ENCODE peak calls at places on chromosome 15, in five cellular contexts. A, L, D, U and S are unnamed samples.
A peak's percentile ranks its signal among the peaks of the same experiment; 100 is the strongest.

GRCh38 chr15:25695875-25696760 is 167.0 kb downstream of the ATP10A start:
- DNase-seq in L (no peak), A (no peak), U (no peak), D (no peak), S (no peak)

GRCh38 chr15:27792756-27793264 is 306.3 kb downstream of the OCA2 start:
- DNase-seq in U (no peak), L (no peak), A (no peak), D (no peak), S (no peak)

GRCh38 chr15:82044373-82045178 is 1.2 kb downstream of the MEX3B start:
- DNase-seq in U (no peak), A (peak; percentile 81), L (peak; percentile 43), D (peak; percentile 84), S (no peak)

GRCh38 chr15:36428102-36428845 is 151.2 kb upstream of the CDIN1 start:
- DNase-seq in A (peak; percentile 100), U (peak; percentile 90), D (no peak), L (peak; percentile 75), S (no peak)

GRCh38 chr15:33026614-33027013 is 167.9 kb downstream of the FMN1 start:
- DNase-seq in A (no peak), U (no peak), L (no peak), D (no peak), S (no peak)

GRCh38 chr15:42456971-42457370 is 34.0 kb downstream of the ZNF106 start:
- DNase-seq in D (no peak), A (no peak), U (no peak), L (no peak), S (peak; percentile 82)

GRCh38 chr15:30038667-30039523 is 43.9 kb upstream of the GOLGA8J start:
- DNase-seq in D (no peak), A (no peak), U (no peak), L (no peak), S (no peak)

GRCh38 chr15:96123630-96124187 is 206.8 kb upstream of the NR2F2 start:
- DNase-seq in U (no peak), A (no peak), D (no peak), L (no peak), S (no peak)

GRCh38 chr15:99333413-99333812 is 82.1 kb downstream of the LRRC28 start:
- DNase-seq in D (no peak), A (no peak), U (no peak), L (no peak), S (no peak)

GRCh38 chr15:57789225-57789624 is 82.7 kb downstream of the POLR2M start:
- DNase-seq in A (no peak), U (no peak), L (no peak), D (no peak), S (no peak)

GRCh38 chr15:87527416-87527815 is 729.1 kb downstream of the NTRK3 start:
- DNase-seq in A (no peak), U (peak; percentile 58), D (no peak), L (no peak), S (no peak)

GRCh38 chr15:46933332-46933731 is 784.0 kb upstream of the SEMA6D start:
- DNase-seq in D (no peak), A (no peak), U (no peak), L (no peak), S (no peak)

GRCh38 chr15:78540955-78541743 is 905 bp downstream of the PSMA4 start:
- DNase-seq in U (no peak), D (no peak), L (no peak), A (peak; percentile 5), S (peak; percentile 52)

GRCh38 chr15:65056868-65057548 is 10.8 kb downstream of the RASL12 start:
- DNase-seq in D (no peak), U (peak; percentile 96), A (peak; percentile 31), L (no peak), S (no peak)

GRCh38 chr15:25469377-25469776 is 30.6 kb upstream of the UBE3A start:
- DNase-seq in L (no peak), D (no peak), A (no peak), U (no peak), S (no peak)

GRCh38 chr15:70178335-70179084 is 80.8 kb upstream of the TLE3 start:
- DNase-seq in D (no peak), A (no peak), L (no peak), U (no peak), S (no peak)

GRCh38 chr15:72306211-72306785 is 13.7 kb downstream of the CELF6 start:
- DNase-seq in U (no peak), D (peak; percentile 76), L (peak; percentile 39), A (peak; percentile 32), S (peak; percentile 68)

GRCh38 chr15:97482521-97482920 is 478.0 kb upstream of the ARRDC4 start:
- DNase-seq in A (no peak), L (no peak), D (peak; percentile 40), U (no peak), S (no peak)

GRCh38 chr15:57680021-57680420 is 26.5 kb upstream of the POLR2M start:
- DNase-seq in D (no peak), L (no peak), A (peak; percentile 51), U (peak; percentile 50), S (no peak)

GRCh38 chr15:79496838-79497237 is 64.7 kb downstream of the MINAR1 start:
- DNase-seq in A (no peak), L (no peak), U (no peak), D (no peak), S (no peak)

GRCh38 chr15:80887148-80887547 is 102.5 kb downstream of the MESD start:
- DNase-seq in A (no peak), L (no peak), D (peak; percentile 13), U (peak; percentile 46), S (no peak)

GRCh38 chr15:31325432-31325975 is 1.1 kb upstream of the KLF13 start:
- DNase-seq in L (peak; percentile 52), A (peak; percentile 6), D (peak; percentile 52), U (no peak), S (peak; percentile 76)

GRCh38 chr15:29815000-29815704 is 7.1 kb downstream of the TJP1 start:
- DNase-seq in D (no peak), L (peak; percentile 22), A (peak; percentile 65), U (no peak), S (no peak)

GRCh38 chr15:80455668-80456442 is 51.7 kb downstream of the ARNT2 start:
- DNase-seq in A (peak; percentile 97), U (peak; percentile 92), D (peak; percentile 78), L (peak; percentile 71), S (peak; percentile 85)

GRCh38 chr15:82548700-82549099 is 8.4 kb upstream of the RPS17 start:
- DNase-seq in D (no peak), U (no peak), L (peak; percentile 19), A (peak; percentile 12), S (no peak)

GRCh38 chr15:87850916-87851315 is 405.6 kb downstream of the NTRK3 start:
- DNase-seq in D (no peak), U (no peak), A (no peak), L (no peak), S (no peak)

GRCh38 chr15:52093539-52094502 is 18.8 kb downstream of the BCL2L10 start:
- DNase-seq in U (peak; percentile 87), D (no peak), A (peak; percentile 84), L (no peak), S (no peak)

GRCh38 chr15:66251065-66251789 is 2.3 kb downstream of the MEGF11 start:
- DNase-seq in U (no peak), D (peak; percentile 41), L (no peak), A (no peak), S (no peak)

GRCh38 chr15:58490405-58491150 is 58.8 kb downstream of the LIPC start:
- DNase-seq in D (no peak), L (no peak), A (no peak), U (no peak), S (no peak)

GRCh38 chr15:57423599-57424140 is 47.4 kb downstream of the CGNL1 start:
- DNase-seq in U (no peak), L (no peak), A (no peak), D (no peak), S (no peak)

GRCh38 chr15:81825136-81825535 is 220.7 kb downstream of the MEX3B start:
- DNase-seq in U (no peak), A (no peak), D (no peak), L (no peak), S (peak; percentile 55)

GRCh38 chr15:78209646-78210348 is 24.6 kb downstream of the ACSBG1 start:
- DNase-seq in D (no peak), A (no peak), L (no peak), U (peak; percentile 88), S (no peak)

GRCh38 chr15:34813446-34814190 is 18.3 kb upstream of the ACTC1 start:
- DNase-seq in D (no peak), A (peak; percentile 18), L (no peak), U (no peak), S (no peak)

GRCh38 chr15:92997821-92998220 is 91.2 kb downstream of the RGMA start:
- DNase-seq in U (no peak), L (no peak), A (no peak), D (no peak), S (no peak)
- H3K36me3 ChIP-seq in U (peaks cover 66% of the 10 kb centered on the region), L (peaks cover 93% of the 10 kb centered on the region), A (peaks cover 64% of the 10 kb centered on the region), D (peaks cover 82% of the 10 kb centered on the region), S (peaks cover 24% of the 10 kb centered on the region)

GRCh38 chr15:48992096-48992495 is 28.4 kb upstream of the SHC4 start:
- DNase-seq in L (no peak), U (no peak), D (no peak), A (no peak), S (no peak)

GRCh38 chr15:48989175-48989574 is 25.5 kb upstream of the SHC4 start:
- DNase-seq in U (no peak), D (no peak), L (no peak), A (no peak), S (no peak)

GRCh38 chr15:48996276-48996675 is 32.6 kb upstream of the SHC4 start:
- DNase-seq in U (no peak), L (no peak), D (no peak), A (peak; percentile 33), S (no peak)

GRCh38 chr15:48993411-48993810 is 29.7 kb upstream of the SHC4 start:
- DNase-seq in L (no peak), U (no peak), D (no peak), A (peak; percentile 35), S (no peak)

DNA sequence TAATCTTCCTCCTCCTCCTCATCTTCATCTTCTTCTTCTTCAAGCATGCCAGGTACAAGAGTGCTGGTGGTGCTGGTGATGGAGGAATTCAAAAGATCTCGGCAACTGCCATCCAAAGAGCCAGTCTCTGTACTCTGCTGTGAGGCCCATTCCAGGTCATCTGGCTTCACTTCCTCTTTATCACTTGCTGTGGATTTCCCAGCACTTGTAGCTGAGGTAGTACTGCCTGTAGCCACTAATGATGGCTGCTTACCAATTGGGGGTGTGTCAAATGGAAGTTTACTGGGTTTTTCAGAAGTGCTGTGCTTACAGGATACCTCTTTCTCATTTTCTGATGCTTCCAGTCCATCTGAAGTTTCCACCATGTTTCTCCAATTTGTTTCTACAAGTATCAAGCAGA is 28.8 kb upstream of the SHC4 start:
- DNase-seq in D (no peak), A (no peak), U (no peak), L (no peak), S (peak; percentile 63)
- H3K4me2 ChIP-seq in D (no peak overlapping the region), A (no peak overlapping the region), U (no peak overlapping the region), L (no peak overlapping the region), S (no peak overlapping the region)

GRCh38 chr15:68596691-68597090 is 17.9 kb downstream of the CORO2B start:
- DNase-seq in L (no peak), U (no peak), A (no peak), D (no peak), S (no peak)
- H3K36me3 ChIP-seq in L (no peaks in the 10 kb centered on the region), U (no peaks in the 10 kb centered on the region), A (no peaks in the 10 kb centered on the region), D (no peaks in the 10 kb centered on the region), S (no peaks in the 10 kb centered on the region)

DNA sequence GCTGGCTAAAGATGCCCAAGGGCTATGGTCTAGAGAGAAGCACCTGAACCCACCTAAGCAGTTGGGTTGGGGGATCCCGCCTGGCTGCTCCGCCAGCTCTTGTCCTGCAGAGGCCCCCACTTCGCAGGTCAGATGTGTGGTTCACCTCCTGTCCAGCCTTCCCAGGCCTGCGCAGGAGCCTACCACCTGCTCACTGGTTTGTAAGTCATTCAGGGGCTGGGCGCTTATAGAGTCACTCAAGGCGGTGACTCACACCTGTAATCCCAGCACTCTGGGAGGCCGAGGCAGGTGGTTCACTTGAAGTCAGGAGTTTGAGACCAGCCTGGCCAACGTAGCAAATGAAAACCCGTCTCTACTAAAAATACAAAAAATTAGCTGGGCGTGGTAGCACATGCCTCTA is 3.9 kb upstream of the FURIN start:
- DNase-seq in D (no peak), U (peak; percentile 48), A (no peak), L (no peak), S (no peak)
- H3K4me2 ChIP-seq in D (no peak overlapping the region), U (peak overlapping the region; percentile 49), A (no peak overlapping the region), L (no peak overlapping the region), S (no peak overlapping the region)